ENCODE peak calls at places on chromosomes 6 and 20, in six cellular contexts. E is G401, T is uterus, U is KBM-7, A is hippocampal formation, N is adrenal gland. L is an unnamed sample.

GRCh38 chr6:56757585-56757984 is 114.9 kb upstream of the DST start:
- DNase-seq in E (no peak), T (no peak), U (peak), A (peak), N (peak), L (peak)

GRCh38 chr6:33925210-33925609 is 121.4 kb upstream of the MLN start:
- DNase-seq in N (peak), U (no peak), E (no peak), A (no peak), T (no peak), L (no peak)

GRCh38 chr6:152026291-152026690 is 218.8 kb downstream of the ESR1 start:
- DNase-seq in N (no peak), E (no peak), A (no peak), T (no peak), U (no peak), L (no peak)

GRCh38 chr20:59942245-59942644 is 2.1 kb downstream of the FAM217B start:
- DNase-seq in E (no peak), T (no peak), N (no peak), A (no peak), U (no peak), L (no peak)

GRCh38 chr6:12064125-12064524 is 52.0 kb downstream of the HIVEP1 start:
- DNase-seq in N (no peak), A (no peak), U (no peak), T (no peak), E (no peak), L (no peak)

GRCh38 chr6:136317023-136317649 is 27.5 kb upstream of the BCLAF1 start:
- DNase-seq in T (peak), U (peak), N (peak), E (peak), A (peak), L (peak)

GRCh38 chr6:100084301-100085161 is 90.5 kb upstream of the MCHR2 start:
- DNase-seq in A (no peak), E (no peak), N (no peak), T (no peak), U (no peak), L (no peak)

GRCh38 chr6:104603108-104603745 is 256.5 kb downstream of the HACE1 start:
- DNase-seq in U (peak), N (no peak), A (no peak), E (peak), T (no peak), L (no peak)

GRCh38 chr6:13624871-13625288 is 9.7 kb downstream of the NOL7 start:
- DNase-seq in E (peak), A (no peak), N (no peak), T (no peak), U (peak), L (no peak)

GRCh38 chr6:55448446-55448845 is 121.2 kb downstream of the GFRAL start:
- DNase-seq in T (no peak), U (no peak), E (no peak), A (no peak), N (no peak), L (no peak)

GRCh38 chr6:138682722-138683521 is 90.6 kb upstream of the CCDC28A start:
- DNase-seq in N (no peak), U (no peak), A (no peak), E (peak), T (no peak), L (no peak)

GRCh38 chr20:47663354-47664067 is 121.8 kb downstream of the SULF2 start:
- DNase-seq in U (peak), T (peak), E (peak), A (peak), N (peak), L (peak)

GRCh38 chr6:139473239-139473701 is 98.8 kb upstream of the CITED2 start:
- DNase-seq in A (no peak), T (peak), E (peak), U (no peak), N (peak), L (no peak)

GRCh38 chr6:41634657-41635056 is 3.6 kb upstream of the MDFI start:
- DNase-seq in A (no peak), U (peak), E (no peak), N (no peak), T (no peak), L (no peak)

GRCh38 chr20:24149881-24150307 is 161.3 kb upstream of the GGTLC1 start:
- DNase-seq in T (no peak), A (no peak), E (no peak), U (no peak), N (peak), L (no peak)

GRCh38 chr6:118810420-118811027 is 83.4 kb upstream of the ASF1A start:
- DNase-seq in N (no peak), T (no peak), U (peak), A (no peak), E (no peak), L (no peak)

GRCh38 chr6:4946521-4946920 is 57.3 kb downstream of the RPP40 start:
- DNase-seq in E (no peak), A (no peak), T (no peak), U (no peak), N (no peak), L (no peak)

GRCh38 chr6:41584205-41584604 is 38.0 kb downstream of the FOXP4 start:
- DNase-seq in U (no peak), T (no peak), N (no peak), E (no peak), A (no peak), L (no peak)

GRCh38 chr6:115241373-115241772 is 819.3 kb downstream of the FRK start:
- DNase-seq in A (no peak), U (no peak), E (no peak), T (no peak), N (no peak), L (no peak)

GRCh38 chr6:166307082-166307980 is 861 bp downstream of the PRR18 start:
- DNase-seq in U (no peak), E (no peak), T (no peak), N (no peak), A (no peak), L (no peak)

GRCh38 chr6:93343476-93343875 is 75.9 kb downstream of the EPHA7 start:
- DNase-seq in U (no peak), E (no peak), N (no peak), A (no peak), T (no peak), L (no peak)

GRCh38 chr6:163120223-163120622 is 294.3 kb upstream of the QKI start:
- DNase-seq in A (no peak), T (no peak), U (peak), E (no peak), N (no peak), L (no peak)

GRCh38 chr20:22729180-22729579 is 144.8 kb upstream of the FOXA2 start:
- DNase-seq in N (no peak), A (no peak), E (no peak), T (no peak), U (no peak), L (no peak)

GRCh38 chr6:33988121-33989015 is 157.5 kb downstream of the GRM4 start:
- DNase-seq in A (no peak), T (no peak), E (no peak), U (no peak), N (no peak), L (no peak)

GRCh38 chr6:48311301-48311700 is 200.3 kb upstream of the PTCHD4 start:
- DNase-seq in N (no peak), T (no peak), E (no peak), A (no peak), U (no peak), L (no peak)

GRCh38 chr6:19662911-19663310 is 174.3 kb upstream of the ID4 start:
- DNase-seq in A (no peak), U (no peak), N (no peak), E (no peak), T (no peak), L (no peak)

GRCh38 chr6:15400572-15401004 is 154.7 kb downstream of the JARID2 start:
- DNase-seq in A (peak), N (peak), U (peak), T (peak), E (peak), L (peak)

GRCh38 chr6:8705435-8706020 is 270.2 kb upstream of the SLC35B3 start:
- DNase-seq in U (no peak), T (no peak), N (no peak), A (no peak), E (no peak), L (no peak)

GRCh38 chr6:65998544-65998943 is 291.5 kb upstream of the EYS start:
- DNase-seq in T (no peak), E (no peak), A (no peak), N (no peak), U (no peak), L (no peak)